ENCODE peak calls at places on chromosome 1, in seven cellular contexts. G, W, R, L, K, S and X are unnamed samples.

GRCh38 chr1:112509005-112509659 is 367 bp downstream of the WNT2B start:
- DNase-seq in G (peak), W (no peak), R (no peak), L (no peak), K (no peak), S (no peak), X (no peak)

GRCh38 chr1:27626031-27626935 is 8.7 kb downstream of the FGR start:
- DNase-seq in G (no peak), W (no peak), R (no peak), L (no peak), K (no peak), S (no peak), X (no peak)

GRCh38 chr1:4086921-4087320 is 186.8 kb upstream of the C1orf174 start:
- DNase-seq in G (no peak), W (no peak), R (no peak), L (no peak), K (no peak), S (no peak), X (no peak)

GRCh38 chr1:222081859-222082258 is 340.0 kb upstream of the DUSP10 start:
- DNase-seq in G (no peak), W (no peak), R (no peak), L (no peak), K (no peak), S (no peak), X (no peak)

GRCh38 chr1:12387641-12388040 is 157.8 kb downstream of the VPS13D start:
- DNase-seq in G (no peak), W (no peak), R (no peak), L (no peak), K (no peak), S (no peak), X (no peak)

GRCh38 chr1:89125571-89126233 is at the start of gene GBP2:
- DNase-seq in G (no peak), W (no peak), R (no peak), L (no peak), K (peak), S (peak), X (peak)

GRCh38 chr1:1778827-1779675 is 781 bp upstream of the NADK start:
- DNase-seq in G (peak), W (peak), R (peak), L (peak), K (no peak), S (peak), X (peak)

GRCh38 chr1:26191739-26192138 is 1.3 kb downstream of the CATSPER4 start:
- DNase-seq in G (no peak), W (no peak), R (no peak), L (no peak), K (no peak), S (peak), X (no peak)

GRCh38 chr1:118948351-118948750 is 39.8 kb downstream of the TBX15 start:
- DNase-seq in G (no peak), W (no peak), R (no peak), L (no peak), K (no peak), S (no peak), X (peak)

GRCh38 chr1:89907669-89908293 is 86.9 kb downstream of the LRRC8D start:
- DNase-seq in G (no peak), W (no peak), R (no peak), L (no peak), K (no peak), S (no peak), X (peak)

GRCh38 chr1:18635833-18636671 is 5.4 kb downstream of the PAX7 start:
- DNase-seq in G (no peak), W (no peak), R (peak), L (no peak), K (no peak), S (no peak), X (peak)

GRCh38 chr1:203148127-203148526 is 20.6 kb downstream of the ADORA1 start:
- DNase-seq in G (no peak), W (peak), R (no peak), L (peak), K (no peak), S (no peak), X (peak)

GRCh38 chr1:151611288-151611790 is 511 bp upstream of the SNX27 start:
- DNase-seq in G (no peak), W (peak), R (no peak), L (no peak), K (peak), S (no peak), X (peak)

GRCh38 chr1:165943198-165943597 is 115.8 kb downstream of the UCK2 start:
- DNase-seq in G (no peak), W (no peak), R (no peak), L (no peak), K (no peak), S (no peak), X (peak)

GRCh38 chr1:77424236-77424635 is 142.4 kb downstream of the AK5 start:
- DNase-seq in G (no peak), W (no peak), R (no peak), L (no peak), K (no peak), S (no peak), X (peak)

GRCh38 chr1:1539310-1540014 is 962 bp downstream of the TMEM240 start:
- DNase-seq in G (no peak), W (peak), R (peak), L (peak), K (no peak), S (no peak), X (no peak)

GRCh38 chr1:225754940-225755635 is 22.5 kb upstream of the SRP9 start:
- DNase-seq in G (no peak), W (peak), R (no peak), L (peak), K (no peak), S (no peak), X (peak)